ENCODE peak calls at places on chromosomes 3 and 15, in four cellular contexts. One of them, this sample, is unnamed.

GRCh38 chr3:191523099-191523498 is 62.1 kb downstream of the PYDC2 start:
- DNase-seq in body of pancreas: no peak
- DNase-seq in CD8-positive, alpha-beta memory T cell: no peak
- DNase-seq in colonic mucosa: no peak
- DNase-seq in this sample: no peak

GRCh38 chr3:14834121-14834520 is 15.4 kb downstream of the FGD5 start:
- DNase-seq in colonic mucosa: no peak
- DNase-seq in CD8-positive, alpha-beta memory T cell: no peak
- DNase-seq in body of pancreas: no peak
- DNase-seq in this sample: no peak

GRCh38 chr3:48402281-48402732 is 27.6 kb downstream of the PLXNB1 start:
- DNase-seq in body of pancreas: peak; percentile 51
- DNase-seq in colonic mucosa: peak; percentile 50
- DNase-seq in CD8-positive, alpha-beta memory T cell: no peak
- DNase-seq in this sample: peak; percentile 64

GRCh38 chr15:53197426-53197839 is 407.3 kb upstream of the ONECUT1 start:
- DNase-seq in body of pancreas: peak; percentile 80
- DNase-seq in colonic mucosa: peak; percentile 42
- DNase-seq in CD8-positive, alpha-beta memory T cell: no peak
- DNase-seq in this sample: peak; percentile 43

GRCh38 chr3:156321934-156322333 is 201.6 kb downstream of the KCNAB1 start:
- DNase-seq in CD8-positive, alpha-beta memory T cell: no peak
- DNase-seq in colonic mucosa: no peak
- DNase-seq in body of pancreas: no peak
- DNase-seq in this sample: no peak

GRCh38 chr15:64703632-64703959 is 71.8 kb downstream of the RBPMS2 start:
- DNase-seq in colonic mucosa: no peak
- DNase-seq in body of pancreas: no peak
- DNase-seq in CD8-positive, alpha-beta memory T cell: no peak
- DNase-seq in this sample: no peak

GRCh38 chr3:16386536-16386935 is 121.5 kb downstream of the OXNAD1 start:
- DNase-seq in colonic mucosa: no peak
- DNase-seq in CD8-positive, alpha-beta memory T cell: no peak
- DNase-seq in body of pancreas: no peak
- DNase-seq in this sample: no peak

GRCh38 chr3:54122802-54123537 is 618 bp downstream of the CACNA2D3 start:
- DNase-seq in colonic mucosa: no peak
- DNase-seq in body of pancreas: no peak
- DNase-seq in CD8-positive, alpha-beta memory T cell: no peak
- DNase-seq in this sample: no peak

GRCh38 chr3:14448756-14449728 is 46.6 kb downstream of the SLC6A6 start:
- DNase-seq in CD8-positive, alpha-beta memory T cell: no peak
- DNase-seq in body of pancreas: no peak
- DNase-seq in colonic mucosa: no peak
- DNase-seq in this sample: no peak

GRCh38 chr3:63193647-63194046 is 84.5 kb upstream of the SYNPR start:
- DNase-seq in CD8-positive, alpha-beta memory T cell: no peak
- DNase-seq in colonic mucosa: no peak
- DNase-seq in body of pancreas: no peak
- DNase-seq in this sample: no peak

GRCh38 chr3:100844063-100844936 is 135.0 kb downstream of the TFG start:
- DNase-seq in CD8-positive, alpha-beta memory T cell: no peak
- DNase-seq in colonic mucosa: no peak
- DNase-seq in body of pancreas: no peak
- DNase-seq in this sample: no peak

GRCh38 chr3:32313723-32314473 is 75.4 kb downstream of the CMTM8 start:
- DNase-seq in CD8-positive, alpha-beta memory T cell: no peak
- DNase-seq in colonic mucosa: no peak
- DNase-seq in body of pancreas: no peak
- DNase-seq in this sample: no peak

GRCh38 chr3:14143826-14144225 is 19.0 kb downstream of the TMEM43 start:
- DNase-seq in CD8-positive, alpha-beta memory T cell: no peak
- DNase-seq in colonic mucosa: no peak
- DNase-seq in body of pancreas: no peak
- DNase-seq in this sample: peak; percentile 57

GRCh38 chr15:90557651-90558084 is 27.9 kb downstream of the CRTC3 start:
- DNase-seq in colonic mucosa: peak; percentile 46
- DNase-seq in body of pancreas: peak; percentile 90
- DNase-seq in CD8-positive, alpha-beta memory T cell: no peak
- DNase-seq in this sample: peak; percentile 64

GRCh38 chr3:157871838-157872497 is 234.3 kb downstream of the SHOX2 start:
- DNase-seq in CD8-positive, alpha-beta memory T cell: no peak
- DNase-seq in body of pancreas: no peak
- DNase-seq in colonic mucosa: no peak
- DNase-seq in this sample: no peak

GRCh38 chr3:107271787-107272387 is 105.4 kb upstream of the CCDC54 start:
- DNase-seq in body of pancreas: no peak
- DNase-seq in CD8-positive, alpha-beta memory T cell: no peak
- DNase-seq in colonic mucosa: no peak
- DNase-seq in this sample: no peak

GRCh38 chr3:134446800-134447199 is 39.0 kb downstream of the ANAPC13 start:
- DNase-seq in CD8-positive, alpha-beta memory T cell: no peak
- DNase-seq in colonic mucosa: no peak
- DNase-seq in body of pancreas: no peak
- DNase-seq in this sample: no peak

GRCh38 chr3:29618395-29619291 is 337.8 kb downstream of the RBMS3 start:
- DNase-seq in colonic mucosa: no peak
- DNase-seq in body of pancreas: no peak
- DNase-seq in CD8-positive, alpha-beta memory T cell: no peak
- DNase-seq in this sample: no peak

GRCh38 chr15:96365781-96366525 is 35.5 kb downstream of the NR2F2 start:
- DNase-seq in colonic mucosa: no peak
- DNase-seq in CD8-positive, alpha-beta memory T cell: no peak
- DNase-seq in body of pancreas: no peak
- DNase-seq in this sample: no peak

GRCh38 chr3:140955645-140956044 is 14.0 kb downstream of the SLC25A36 start:
- DNase-seq in colonic mucosa: no peak
- DNase-seq in CD8-positive, alpha-beta memory T cell: no peak
- DNase-seq in body of pancreas: no peak
- DNase-seq in this sample: no peak

GRCh38 chr3:84136425-84136824 is 822.4 kb upstream of the CADM2 start:
- DNase-seq in body of pancreas: no peak
- DNase-seq in CD8-positive, alpha-beta memory T cell: no peak
- DNase-seq in colonic mucosa: no peak
- DNase-seq in this sample: no peak

GRCh38 chr3:108208831-108209230 is 13.4 kb downstream of the IFT57 start:
- DNase-seq in body of pancreas: no peak
- DNase-seq in CD8-positive, alpha-beta memory T cell: no peak
- DNase-seq in colonic mucosa: no peak
- DNase-seq in this sample: no peak

GRCh38 chr15:69104050-69104750 is 56.2 kb upstream of the GLCE start:
- DNase-seq in CD8-positive, alpha-beta memory T cell: no peak
- DNase-seq in colonic mucosa: no peak
- DNase-seq in body of pancreas: no peak
- DNase-seq in this sample: no peak

GRCh38 chr15:100999369-100999768 is 80.2 kb downstream of the LRRK1 start:
- DNase-seq in colonic mucosa: no peak
- DNase-seq in body of pancreas: no peak
- DNase-seq in CD8-positive, alpha-beta memory T cell: no peak
- DNase-seq in this sample: no peak

GRCh38 chr3:66989860-66990696 is 8.0 kb upstream of the KBTBD8 start:
- DNase-seq in body of pancreas: no peak
- DNase-seq in colonic mucosa: no peak
- DNase-seq in CD8-positive, alpha-beta memory T cell: no peak
- DNase-seq in this sample: no peak

GRCh38 chr3:61864886-61865285 is 303.5 kb downstream of the PTPRG start:
- DNase-seq in colonic mucosa: no peak
- DNase-seq in CD8-positive, alpha-beta memory T cell: no peak
- DNase-seq in body of pancreas: no peak
- DNase-seq in this sample: no peak

GRCh38 chr3:57079221-57079831 is 18.9 kb downstream of the SPATA12 start:
- DNase-seq in CD8-positive, alpha-beta memory T cell: no peak
- DNase-seq in body of pancreas: peak; percentile 48
- DNase-seq in colonic mucosa: peak; percentile 65
- DNase-seq in this sample: peak; percentile 30

GRCh38 chr3:119880966-119881365 is 99.1 kb downstream of the NR1I2 start:
- DNase-seq in body of pancreas: no peak
- DNase-seq in colonic mucosa: no peak
- DNase-seq in CD8-positive, alpha-beta memory T cell: no peak
- DNase-seq in this sample: no peak

GRCh38 chr3:17742092-17742836 is at the start of gene TBC1D5:
- DNase-seq in CD8-positive, alpha-beta memory T cell: peak; percentile 84
- DNase-seq in colonic mucosa: peak; percentile 95
- DNase-seq in body of pancreas: peak; percentile 95
- DNase-seq in this sample: peak; percentile 96

GRCh38 chr3:31755911-31756658 is 223.4 kb downstream of the STT3B start:
- DNase-seq in body of pancreas: no peak
- DNase-seq in colonic mucosa: peak; percentile 30
- DNase-seq in CD8-positive, alpha-beta memory T cell: no peak
- DNase-seq in this sample: no peak

GRCh38 chr3:113035387-113035982 is 44.7 kb downstream of the GTPBP8 start:
- DNase-seq in body of pancreas: peak; percentile 22
- DNase-seq in CD8-positive, alpha-beta memory T cell: peak; percentile 39
- DNase-seq in colonic mucosa: peak; percentile 51
- DNase-seq in this sample: peak; percentile 51

GRCh38 chr3:127083778-127084355 is 101.0 kb downstream of the PLXNA1 start:
- DNase-seq in colonic mucosa: no peak
- DNase-seq in CD8-positive, alpha-beta memory T cell: no peak
- DNase-seq in body of pancreas: no peak
- DNase-seq in this sample: no peak
- H3K27me3 ChIP-seq in colonic mucosa: no peaks in the 10 kb centered on the region
- H3K27me3 ChIP-seq in CD8-positive, alpha-beta memory T cell: no peaks in the 10 kb centered on the region
- H3K27me3 ChIP-seq in body of pancreas: no peaks in the 10 kb centered on the region
- H3K27me3 ChIP-seq in this sample: no peaks in the 10 kb centered on the region

DNA sequence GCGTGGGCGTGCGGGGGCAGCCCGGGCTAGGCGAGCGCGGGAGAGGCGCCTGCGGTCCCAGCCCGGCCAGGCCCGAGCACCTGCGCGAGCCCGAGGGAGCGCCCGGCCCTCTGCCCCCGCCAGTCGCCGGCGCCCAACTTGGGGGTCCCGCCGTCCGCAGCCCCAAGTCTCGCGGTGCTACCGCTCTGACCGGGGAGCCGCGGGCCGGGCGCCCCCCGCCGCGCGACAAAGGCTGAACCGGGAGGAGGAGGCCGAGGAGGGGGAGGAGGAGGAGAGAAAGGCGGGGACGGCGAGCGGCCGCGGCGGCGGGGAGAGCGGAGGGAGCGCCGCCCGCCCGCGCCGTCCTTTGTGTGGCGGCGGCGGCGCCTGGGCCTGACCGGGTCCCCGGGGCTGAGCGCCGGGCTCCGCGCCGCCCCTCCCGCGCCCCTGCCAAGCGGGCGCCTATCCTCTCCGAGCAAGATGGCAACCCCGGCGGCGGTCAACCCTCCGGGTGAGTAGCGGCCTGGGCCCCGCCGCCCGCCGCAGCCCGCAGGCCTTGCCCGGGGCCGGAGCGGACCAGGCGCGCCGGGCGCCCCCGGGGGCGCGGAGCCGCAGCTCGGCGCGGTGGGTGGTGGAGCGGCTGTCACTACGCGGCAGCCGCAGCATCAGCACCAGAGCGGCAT is at the start of gene ARNT2:
- DNase-seq in CD8-positive, alpha-beta memory T cell: no peak
- DNase-seq in body of pancreas: peak; percentile 26
- DNase-seq in colonic mucosa: no peak
- DNase-seq in this sample: no peak
- H3K27me3 ChIP-seq in CD8-positive, alpha-beta memory T cell: peaks cover 10% of the 10 kb centered on the region
- H3K27me3 ChIP-seq in body of pancreas: no peaks in the 10 kb centered on the region
- H3K27me3 ChIP-seq in colonic mucosa: peaks cover 15% of the 10 kb centered on the region
- H3K27me3 ChIP-seq in this sample: no peaks in the 10 kb centered on the region

DNA sequence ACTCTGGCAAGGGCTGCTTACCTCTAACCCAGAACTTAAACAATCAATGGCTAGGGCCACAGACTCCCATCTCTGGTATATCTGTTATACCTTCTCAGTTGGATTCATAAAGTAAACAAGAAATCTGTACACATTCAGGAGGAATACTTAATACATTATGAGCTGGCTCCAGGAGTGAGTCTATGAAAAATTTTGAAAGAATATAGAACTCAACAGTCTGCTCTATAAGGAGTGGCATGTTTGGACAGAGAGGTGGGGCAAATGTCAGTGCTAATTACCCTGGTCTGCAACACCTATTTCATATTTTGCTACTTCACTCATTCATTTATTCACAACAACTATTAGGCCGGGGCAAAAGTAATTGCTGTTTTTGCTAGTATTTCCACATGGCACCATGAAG is 245.1 kb downstream of the THRB start:
- DNase-seq in CD8-positive, alpha-beta memory T cell: no peak
- DNase-seq in body of pancreas: no peak
- DNase-seq in colonic mucosa: no peak
- DNase-seq in this sample: no peak
- H3K27me3 ChIP-seq in CD8-positive, alpha-beta memory T cell: no peaks in the 10 kb centered on the region
- H3K27me3 ChIP-seq in body of pancreas: no peaks in the 10 kb centered on the region
- H3K27me3 ChIP-seq in colonic mucosa: no peaks in the 10 kb centered on the region
- H3K27me3 ChIP-seq in this sample: no peaks in the 10 kb centered on the region

GRCh38 chr15:74274485-74275038 is 38.4 kb downstream of the CCDC33 start:
- DNase-seq in colonic mucosa: no peak
- DNase-seq in CD8-positive, alpha-beta memory T cell: no peak
- DNase-seq in body of pancreas: no peak
- DNase-seq in this sample: no peak

GRCh38 chr15:74269362-74270035 is 33.4 kb downstream of the CCDC33 start:
- DNase-seq in colonic mucosa: no peak
- DNase-seq in CD8-positive, alpha-beta memory T cell: no peak
- DNase-seq in body of pancreas: no peak
- DNase-seq in this sample: no peak

GRCh38 chr15:74272812-74273211 is 36.7 kb downstream of the CCDC33 start:
- DNase-seq in body of pancreas: no peak
- DNase-seq in CD8-positive, alpha-beta memory T cell: no peak
- DNase-seq in colonic mucosa: no peak
- DNase-seq in this sample: no peak

GRCh38 chr15:74270155-74270554 is 34.0 kb downstream of the CCDC33 start:
- DNase-seq in CD8-positive, alpha-beta memory T cell: no peak
- DNase-seq in colonic mucosa: no peak
- DNase-seq in body of pancreas: no peak
- DNase-seq in this sample: no peak

GRCh38 chr15:74270854-74271520 is 34.9 kb downstream of the CCDC33 start:
- DNase-seq in CD8-positive, alpha-beta memory T cell: no peak
- DNase-seq in body of pancreas: no peak
- DNase-seq in colonic mucosa: no peak
- DNase-seq in this sample: no peak
- H3K27me3 ChIP-seq in CD8-positive, alpha-beta memory T cell: peaks cover 4% of the 10 kb centered on the region
- H3K27me3 ChIP-seq in body of pancreas: no peaks in the 10 kb centered on the region
- H3K27me3 ChIP-seq in colonic mucosa: no peaks in the 10 kb centered on the region
- H3K27me3 ChIP-seq in this sample: no peaks in the 10 kb centered on the region

GRCh38 chr15:32717290-32718081 is at the start of gene GREM1:
- DNase-seq in colonic mucosa: peak; percentile 37
- DNase-seq in body of pancreas: no peak
- DNase-seq in CD8-positive, alpha-beta memory T cell: no peak
- DNase-seq in this sample: no peak

GRCh38 chr15:32718082-32718821 is 448 bp downstream of the GREM1 start:
- DNase-seq in CD8-positive, alpha-beta memory T cell: no peak
- DNase-seq in colonic mucosa: peak; percentile 25
- DNase-seq in body of pancreas: no peak
- DNase-seq in this sample: no peak

GRCh38 chr15:32716960-32717289 is 879 bp upstream of the GREM1 start:
- DNase-seq in colonic mucosa: no peak
- DNase-seq in body of pancreas: no peak
- DNase-seq in CD8-positive, alpha-beta memory T cell: no peak
- DNase-seq in this sample: no peak

GRCh38 chr15:32721594-32721993 is 3.8 kb downstream of the GREM1 start:
- DNase-seq in body of pancreas: no peak
- DNase-seq in colonic mucosa: no peak
- DNase-seq in CD8-positive, alpha-beta memory T cell: no peak
- DNase-seq in this sample: no peak

GRCh38 chr15:32718822-32719716 is 1.3 kb downstream of the GREM1 start:
- DNase-seq in colonic mucosa: peak; percentile 26
- DNase-seq in CD8-positive, alpha-beta memory T cell: no peak
- DNase-seq in body of pancreas: peak; percentile 35
- DNase-seq in this sample: no peak
- H3K27me3 ChIP-seq in colonic mucosa: peaks cover 36% of the 10 kb centered on the region
- H3K27me3 ChIP-seq in CD8-positive, alpha-beta memory T cell: peaks cover 18% of the 10 kb centered on the region
- H3K27me3 ChIP-seq in body of pancreas: peaks cover 15% of the 10 kb centered on the region
- H3K27me3 ChIP-seq in this sample: peaks cover 31% of the 10 kb centered on the region

This sample was measured in lung.